ENCODE peak calls at places on chromosomes 3 and 15, in nine cellular contexts. P, U, W, Q, M, X, D, V and G are unnamed samples. For H3K27me3, the result is how much of the 10 kb centered on the place peaks cover.

GRCh38 chr3:150319900-150320299 is 88.2 kb upstream of the TSC22D2 start:
- DNase-seq in P (peak), U (peak), W (peak), Q (no peak), M (peak), X (no peak), D (no peak), V (no peak), G (peak)

GRCh38 chr15:42868683-42869082 is 51.9 kb downstream of the TTBK2 start:
- DNase-seq in P (no peak), U (no peak), W (no peak), Q (no peak), M (no peak), X (no peak), D (no peak), V (no peak), G (no peak)

GRCh38 chr3:71064288-71064975 is 519.1 kb downstream of the FOXP1 start:
- DNase-seq in P (peak), U (no peak), W (peak), Q (peak), M (no peak), X (peak), D (peak), V (peak), G (no peak)

GRCh38 chr15:70447927-70448698 is 315.2 kb downstream of the UACA start:
- DNase-seq in P (no peak), U (no peak), W (peak), Q (no peak), M (no peak), X (peak), D (no peak), V (no peak), G (no peak)

GRCh38 chr3:16504242-16504641 is 9.3 kb downstream of the RFTN1 start:
- DNase-seq in P (no peak), U (peak), W (no peak), Q (no peak), M (no peak), X (no peak), D (no peak), V (no peak), G (no peak)

GRCh38 chr3:48798998-48799397 is 48.7 kb downstream of the PRKAR2A start:
- DNase-seq in P (no peak), U (no peak), W (peak), Q (no peak), M (peak), X (peak), D (no peak), V (no peak), G (no peak)

GRCh38 chr3:12750223-12750622 is 8.8 kb downstream of the TMEM40 start:
- DNase-seq in P (no peak), U (peak), W (peak), Q (no peak), M (peak), X (peak), D (no peak), V (no peak), G (peak)

GRCh38 chr3:139585820-139586219 is 46.3 kb upstream of the RBP1 start:
- DNase-seq in P (no peak), U (no peak), W (peak), Q (no peak), M (no peak), X (no peak), D (no peak), V (no peak), G (no peak)

GRCh38 chr15:68578175-68578959 is 426 bp upstream of the CORO2B start:
- DNase-seq in P (peak), U (no peak), W (peak), Q (peak), M (no peak), X (peak), D (peak), V (peak), G (no peak)

GRCh38 chr15:88711806-88712205 is 73.0 kb downstream of the ISG20 start:
- DNase-seq in P (no peak), U (no peak), W (no peak), Q (no peak), M (no peak), X (no peak), D (no peak), V (no peak), G (no peak)
- H3K27me3 ChIP-seq in P (under half), U (under half), W (half or more), Q (under half), M (under half), X (half or more), D (under half), V (under half), G (under half)

GRCh38 chr3:141201122-141201521 is 30.5 kb upstream of the PXYLP1 start:
- DNase-seq in P (no peak), U (no peak), W (no peak), Q (no peak), M (no peak), X (no peak), D (no peak), V (no peak), G (no peak)
- H3K27me3 ChIP-seq in P (under half), U (under half), W (under half), Q (under half), M (under half), X (under half), D (under half), V (under half), G (under half)

DNA sequence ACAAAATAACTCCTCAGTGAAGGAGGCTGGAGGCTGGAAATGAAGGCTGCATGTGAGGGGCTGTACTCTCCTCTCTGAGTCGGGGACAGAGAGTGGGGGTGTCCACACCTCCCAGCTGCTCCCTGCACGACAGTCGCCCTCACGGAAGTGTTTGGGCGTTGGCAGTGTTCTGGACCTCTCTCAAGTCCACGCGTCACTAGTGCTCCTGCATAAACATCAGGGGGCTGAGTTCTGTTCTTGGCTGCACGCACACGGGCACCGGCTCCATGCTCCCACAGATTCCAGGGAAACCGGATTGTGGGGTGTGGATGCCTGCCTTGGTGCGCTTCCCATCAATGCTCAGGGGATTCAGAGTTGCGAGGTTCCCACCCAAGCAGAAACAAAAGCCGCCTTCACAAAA is 7.4 kb downstream of the RASGRF1 start:
- DNase-seq in P (no peak), U (no peak), W (no peak), Q (no peak), M (no peak), X (no peak), D (no peak), V (no peak), G (no peak)
- H3K27me3 ChIP-seq in P (under half), U (under half), W (half or more), Q (half or more), M (under half), X (under half), D (under half), V (under half), G (under half)

DNA sequence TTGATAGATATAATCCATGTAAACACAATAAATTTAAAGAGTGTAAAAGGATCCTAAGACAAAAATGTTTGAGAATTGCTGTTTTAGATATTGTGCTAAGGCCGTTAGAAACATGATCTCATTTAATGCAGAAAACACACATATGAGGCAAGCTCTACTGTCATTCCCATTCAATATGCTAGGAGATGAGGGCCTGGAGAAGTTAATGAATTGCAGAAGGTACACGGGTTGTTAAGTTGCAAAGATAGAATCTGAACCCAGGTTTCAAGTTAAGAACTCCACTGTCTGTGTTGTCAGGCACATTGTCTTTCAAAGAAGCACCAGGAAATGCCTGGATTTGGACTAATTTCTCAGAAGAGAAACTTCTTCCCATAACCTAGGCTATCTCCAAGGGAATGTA is 65.1 kb upstream of the SAMMSON start:
- DNase-seq in P (no peak), U (no peak), W (no peak), Q (no peak), M (no peak), X (no peak), D (no peak), V (no peak), G (no peak)
- H3K27me3 ChIP-seq in P (under half), U (under half), W (under half), Q (under half), M (under half), X (under half), D (under half), V (under half), G (under half)